ENCODE peak calls at places on chromosomes 3 and 15, in ten cellular contexts. D, X, V, T, P, L, Y, Q, H and R are unnamed samples.

GRCh38 chr3:49620728-49621127 is 53.4 kb upstream of the APEH start:
- DNase-seq in V (no peak), T (no peak), X (no peak), Q (no peak), Y (no peak), D (no peak), H (no peak), L (no peak), P (no peak), R (no peak)

GRCh38 chr3:31103623-31104180 is 209.2 kb upstream of the GADL1 start:
- DNase-seq in V (no peak), H (no peak), T (no peak), Q (no peak), P (no peak), D (no peak), L (no peak), X (no peak), Y (no peak), R (no peak)

GRCh38 chr15:25543156-25543555 is 104.3 kb upstream of the UBE3A start:
- DNase-seq in T (no peak), H (peak; percentile 30), V (no peak), D (peak; percentile 29), L (no peak), X (no peak), Q (peak; percentile 69), Y (no peak), P (peak; percentile 32), R (peak; percentile 15)

GRCh38 chr15:64310036-64310435 is 45.9 kb downstream of the CSNK1G1 start:
- DNase-seq in Q (no peak), T (no peak), V (no peak), P (no peak), D (no peak), H (no peak), Y (no peak), X (no peak), L (no peak), R (no peak)

GRCh38 chr15:89436560-89437311 is 59.6 kb downstream of the RHCG start:
- DNase-seq in Y (no peak), T (no peak), X (no peak), P (no peak), V (no peak), Q (no peak), D (no peak), H (no peak), L (no peak), R (no peak)

GRCh38 chr15:31145271-31145911 is 43.9 kb upstream of the TRPM1 start:
- DNase-seq in T (no peak), P (no peak), H (no peak), X (no peak), Q (no peak), L (no peak), D (no peak), Y (no peak), V (peak; percentile 8), R (no peak)

GRCh38 chr3:190728574-190729246 is 133.8 kb downstream of the GMNC start:
- DNase-seq in Y (no peak), P (no peak), D (no peak), V (peak; percentile 34), Q (no peak), L (no peak), H (no peak), X (no peak), T (no peak), R (no peak)

GRCh38 chr15:55250392-55250791 is 39.2 kb downstream of the RAB27A start:
- DNase-seq in P (no peak), Y (no peak), V (peak; percentile 91), Q (no peak), T (no peak), D (no peak), X (no peak), H (peak; percentile 67), L (no peak), R (no peak)

GRCh38 chr3:100600181-100601042 is 9.0 kb upstream of the ADGRG7 start:
- DNase-seq in H (no peak), V (no peak), Q (no peak), X (no peak), P (no peak), T (no peak), L (no peak), Y (no peak), D (no peak), R (no peak)

GRCh38 chr15:84982301-84982920 is 755 bp downstream of the PDE8A start:
- DNase-seq in L (no peak), X (no peak), P (peak; percentile 16), V (peak; percentile 32), Q (peak; percentile 70), Y (peak; percentile 28), T (no peak), H (no peak), D (no peak), R (peak; percentile 53)

GRCh38 chr3:87006844-87007439 is 16.0 kb upstream of the VGLL3 start:
- DNase-seq in Q (no peak), H (no peak), Y (no peak), T (no peak), V (peak; percentile 56), D (no peak), P (no peak), L (no peak), X (no peak), R (no peak)

GRCh38 chr3:71195492-71195891 is 388.0 kb downstream of the FOXP1 start:
- DNase-seq in X (no peak), Y (no peak), V (peak; percentile 67), T (no peak), H (no peak), L (no peak), D (no peak), P (no peak), Q (no peak), R (no peak)